ENCODE peak calls at places on chromosomes 5 and 9, in five cellular contexts. One of them, this sample, is unnamed.

GRCh38 chr9:76571288-76572204 is 112.6 kb downstream of the GCNT1 start:
- DNase-seq in transverse colon: peak; percentile 27
- DNase-seq in esophagus muscularis mucosa: peak; percentile 84
- DNase-seq in stomach: no peak
- DNase-seq in K562: no peak
- DNase-seq in this sample: no peak

GRCh38 chr5:126917918-126918623 is 112.3 kb downstream of the MARCHF3 start:
- DNase-seq in transverse colon: no peak
- DNase-seq in esophagus muscularis mucosa: no peak
- DNase-seq in stomach: no peak
- DNase-seq in K562: peak; percentile 22
- DNase-seq in this sample: peak; percentile 57

GRCh38 chr5:150013931-150014330 is 13.4 kb downstream of the HMGXB3 start:
- DNase-seq in transverse colon: peak; percentile 31
- DNase-seq in esophagus muscularis mucosa: no peak
- DNase-seq in stomach: no peak
- DNase-seq in K562: no peak
- DNase-seq in this sample: no peak

GRCh38 chr5:140270008-140270407 is 32.9 kb downstream of the PFDN1 start:
- DNase-seq in transverse colon: no peak
- DNase-seq in esophagus muscularis mucosa: no peak
- DNase-seq in stomach: no peak
- DNase-seq in K562: no peak
- DNase-seq in this sample: no peak

GRCh38 chr5:180521591-180521990 is 27.4 kb downstream of the CNOT6 start:
- DNase-seq in transverse colon: no peak
- DNase-seq in esophagus muscularis mucosa: no peak
- DNase-seq in stomach: no peak
- DNase-seq in K562: no peak
- DNase-seq in this sample: no peak

GRCh38 chr5:1723957-1724821 is 75.4 kb downstream of the MRPL36 start:
- DNase-seq in transverse colon: no peak
- DNase-seq in esophagus muscularis mucosa: no peak
- DNase-seq in stomach: no peak
- DNase-seq in K562: no peak
- DNase-seq in this sample: peak; percentile 18

GRCh38 chr9:37446401-37446800 is 18.8 kb downstream of the ZBTB5 start:
- DNase-seq in transverse colon: no peak
- DNase-seq in esophagus muscularis mucosa: no peak
- DNase-seq in stomach: no peak
- DNase-seq in K562: peak; percentile 8
- DNase-seq in this sample: no peak

GRCh38 chr5:112097768-112098167 is 321.3 kb downstream of the EPB41L4A start:
- DNase-seq in transverse colon: no peak
- DNase-seq in esophagus muscularis mucosa: no peak
- DNase-seq in stomach: no peak
- DNase-seq in K562: no peak
- DNase-seq in this sample: no peak

GRCh38 chr5:9340095-9340494 is 205.8 kb downstream of the SEMA5A start:
- DNase-seq in transverse colon: no peak
- DNase-seq in esophagus muscularis mucosa: no peak
- DNase-seq in stomach: no peak
- DNase-seq in K562: no peak
- DNase-seq in this sample: no peak

GRCh38 chr9:130660683-130661460 is 3.5 kb upstream of the PRDM12 start:
- DNase-seq in transverse colon: no peak
- DNase-seq in esophagus muscularis mucosa: no peak
- DNase-seq in stomach: no peak
- DNase-seq in K562: peak; percentile 60
- DNase-seq in this sample: peak; percentile 82

GRCh38 chr9:79461735-79462134 is 110.0 kb upstream of the TLE4 start:
- DNase-seq in transverse colon: no peak
- DNase-seq in esophagus muscularis mucosa: no peak
- DNase-seq in stomach: no peak
- DNase-seq in K562: no peak
- DNase-seq in this sample: no peak

GRCh38 chr5:140346348-140347221 is at the start of gene HBEGF:
- DNase-seq in transverse colon: peak; percentile 90
- DNase-seq in esophagus muscularis mucosa: no peak
- DNase-seq in stomach: peak; percentile 93
- DNase-seq in K562: peak; percentile 97
- DNase-seq in this sample: peak; percentile 87

GRCh38 chr5:90878549-90879196 is 320.1 kb downstream of the ADGRV1 start:
- DNase-seq in transverse colon: no peak
- DNase-seq in esophagus muscularis mucosa: no peak
- DNase-seq in stomach: no peak
- DNase-seq in K562: no peak
- DNase-seq in this sample: peak; percentile 58

GRCh38 chr9:131530546-131530929 is 525 bp downstream of the UCK1 start:
- DNase-seq in transverse colon: peak; percentile 47
- DNase-seq in esophagus muscularis mucosa: no peak
- DNase-seq in stomach: peak; percentile 34
- DNase-seq in K562: peak; percentile 81
- DNase-seq in this sample: peak; percentile 45

GRCh38 chr9:136721339-136722092 is 9.1 kb downstream of the DIPK1B start:
- DNase-seq in transverse colon: no peak
- DNase-seq in esophagus muscularis mucosa: no peak
- DNase-seq in stomach: no peak
- DNase-seq in K562: no peak
- DNase-seq in this sample: peak; percentile 52

GRCh38 chr9:132970306-132971062 is 8.0 kb upstream of the GFI1B start:
- DNase-seq in transverse colon: no peak
- DNase-seq in esophagus muscularis mucosa: no peak
- DNase-seq in stomach: no peak
- DNase-seq in K562: no peak
- DNase-seq in this sample: no peak

GRCh38 chr9:135077497-135078200 is 9.8 kb upstream of the OLFM1 start:
- DNase-seq in transverse colon: peak; percentile 5
- DNase-seq in esophagus muscularis mucosa: no peak
- DNase-seq in stomach: peak; percentile 23
- DNase-seq in K562: peak; percentile 51
- DNase-seq in this sample: no peak

GRCh38 chr9:113590991-113591898 is 127.7 kb downstream of the RGS3 start:
- DNase-seq in transverse colon: peak; percentile 78
- DNase-seq in esophagus muscularis mucosa: peak; percentile 96
- DNase-seq in stomach: peak; percentile 88
- DNase-seq in K562: peak; percentile 75
- DNase-seq in this sample: peak; percentile 70
- TF ChIP-seq POLR2AphosphoS5 in transverse colon: no peak
- TF ChIP-seq POLR2AphosphoS5 in esophagus muscularis mucosa: no peak
- TF ChIP-seq POLR2AphosphoS5 in stomach: no peak
- TF ChIP-seq POLR2AphosphoS5 in K562: no peak
- TF ChIP-seq POLR2AphosphoS5 in this sample: no peak

DNA sequence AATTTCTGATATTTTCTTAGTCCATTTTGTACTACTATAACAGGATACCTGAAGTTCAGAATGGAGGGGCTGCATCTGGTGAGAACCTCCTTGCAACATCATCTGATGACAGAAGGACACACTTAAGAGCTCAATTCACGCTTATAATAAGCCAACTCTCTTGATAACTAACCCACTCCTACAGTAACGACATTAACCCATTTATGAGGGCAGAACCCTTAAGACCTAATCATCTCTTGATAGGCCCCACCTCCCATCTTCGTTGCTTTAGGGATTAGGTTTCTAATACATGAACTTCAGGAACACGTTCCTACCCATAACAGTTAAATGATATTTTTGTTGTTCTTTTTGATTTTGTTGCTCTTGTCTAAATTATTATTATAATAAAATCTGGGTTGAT is 69.4 kb downstream of the TNPO1 start:
- DNase-seq in transverse colon: no peak
- DNase-seq in esophagus muscularis mucosa: no peak
- DNase-seq in stomach: no peak
- DNase-seq in K562: no peak
- DNase-seq in this sample: no peak
- TF ChIP-seq EP300 in transverse colon: no peak
- TF ChIP-seq EP300 in esophagus muscularis mucosa: no peak
- TF ChIP-seq EP300 in stomach: no peak
- TF ChIP-seq EP300 in K562: no peak
- TF ChIP-seq EP300 in this sample: no peak

GRCh38 chr5:41625571-41625970 is 115.2 kb upstream of the PLCXD3 start:
- DNase-seq in transverse colon: no peak
- DNase-seq in esophagus muscularis mucosa: no peak
- DNase-seq in stomach: no peak
- DNase-seq in K562: no peak
- DNase-seq in this sample: no peak

GRCh38 chr5:41629897-41630296 is 119.5 kb upstream of the PLCXD3 start:
- DNase-seq in transverse colon: no peak
- DNase-seq in esophagus muscularis mucosa: no peak
- DNase-seq in stomach: no peak
- DNase-seq in K562: no peak
- DNase-seq in this sample: no peak
- TF ChIP-seq POLR2A in transverse colon: no peak
- TF ChIP-seq POLR2A in esophagus muscularis mucosa: no peak
- TF ChIP-seq POLR2A in stomach: no peak
- TF ChIP-seq POLR2A in K562: no peak
- TF ChIP-seq POLR2A in this sample: no peak

GRCh38 chr9:95508242-95508967 is 8.4 kb downstream of the PTCH1 start:
- DNase-seq in transverse colon: no peak
- DNase-seq in esophagus muscularis mucosa: no peak
- DNase-seq in stomach: no peak
- DNase-seq in K562: no peak
- DNase-seq in this sample: peak; percentile 89

GRCh38 chr9:95507456-95508241 is 9.1 kb downstream of the PTCH1 start:
- DNase-seq in transverse colon: peak; percentile 71
- DNase-seq in esophagus muscularis mucosa: no peak
- DNase-seq in stomach: peak; percentile 47
- DNase-seq in K562: no peak
- DNase-seq in this sample: peak; percentile 83

GRCh38 chr9:95509851-95510529 is 6.8 kb downstream of the PTCH1 start:
- DNase-seq in transverse colon: peak; percentile 36
- DNase-seq in esophagus muscularis mucosa: no peak
- DNase-seq in stomach: no peak
- DNase-seq in K562: no peak
- DNase-seq in this sample: no peak

GRCh38 chr9:95510610-95511231 is 6.0 kb downstream of the PTCH1 start:
- DNase-seq in transverse colon: peak; percentile 92
- DNase-seq in esophagus muscularis mucosa: no peak
- DNase-seq in stomach: peak; percentile 93
- DNase-seq in K562: peak; percentile 85
- DNase-seq in this sample: peak; percentile 98

DNA sequence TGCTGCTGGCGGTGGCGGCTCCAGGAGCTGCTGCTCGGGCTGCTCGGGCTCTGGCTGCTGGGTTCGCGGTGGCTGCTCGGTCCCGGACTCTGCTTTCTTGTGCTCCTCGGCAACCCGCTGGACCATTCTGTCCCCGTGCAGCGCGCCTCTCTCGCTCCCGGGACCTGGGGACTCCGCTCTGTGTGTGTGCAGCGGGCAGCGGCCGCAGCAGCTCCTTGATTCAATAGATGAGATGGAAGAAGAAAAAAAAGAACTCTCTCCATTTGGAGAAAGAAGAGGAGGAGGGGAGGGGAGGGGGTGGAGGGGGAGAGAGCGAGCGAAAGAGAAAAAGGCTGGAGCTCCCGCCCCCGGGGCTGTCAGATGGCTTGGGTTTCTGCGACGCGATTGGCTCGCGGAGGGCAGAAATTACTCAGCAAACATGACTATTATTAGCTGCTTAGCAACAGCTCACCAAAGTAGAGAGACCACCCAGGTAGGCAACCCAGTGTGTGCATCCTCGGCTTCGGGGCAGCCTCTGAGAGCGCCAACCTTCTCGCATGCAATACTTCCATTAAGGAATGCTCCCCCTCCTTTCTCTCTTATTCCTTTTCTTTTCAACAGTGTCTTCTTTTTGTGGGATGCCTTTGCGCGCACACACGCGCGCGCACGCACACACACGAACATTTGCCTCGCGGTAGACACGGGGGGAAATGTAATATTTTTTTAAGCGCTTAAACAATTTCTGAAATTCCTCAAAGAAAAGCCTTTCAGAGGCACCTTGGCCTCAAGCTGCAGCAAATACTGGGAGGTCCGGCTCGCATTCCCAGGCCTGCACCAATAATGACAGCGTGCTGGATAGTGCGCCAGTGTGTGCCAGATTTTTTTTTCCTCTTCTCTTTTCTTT is 7.6 kb downstream of the PTCH1 start:
- DNase-seq in transverse colon: peak; percentile 85
- DNase-seq in esophagus muscularis mucosa: no peak
- DNase-seq in stomach: peak; percentile 81
- DNase-seq in K562: peak; percentile 42
- DNase-seq in this sample: peak; percentile 84
- TF ChIP-seq POLR2AphosphoS5 in transverse colon: peak; percentile 39
- TF ChIP-seq POLR2AphosphoS5 in esophagus muscularis mucosa: peak; percentile 31
- TF ChIP-seq POLR2AphosphoS5 in stomach: no peak
- TF ChIP-seq POLR2AphosphoS5 in K562: no peak
- TF ChIP-seq POLR2AphosphoS5 in this sample: peak; percentile 21

DNA sequence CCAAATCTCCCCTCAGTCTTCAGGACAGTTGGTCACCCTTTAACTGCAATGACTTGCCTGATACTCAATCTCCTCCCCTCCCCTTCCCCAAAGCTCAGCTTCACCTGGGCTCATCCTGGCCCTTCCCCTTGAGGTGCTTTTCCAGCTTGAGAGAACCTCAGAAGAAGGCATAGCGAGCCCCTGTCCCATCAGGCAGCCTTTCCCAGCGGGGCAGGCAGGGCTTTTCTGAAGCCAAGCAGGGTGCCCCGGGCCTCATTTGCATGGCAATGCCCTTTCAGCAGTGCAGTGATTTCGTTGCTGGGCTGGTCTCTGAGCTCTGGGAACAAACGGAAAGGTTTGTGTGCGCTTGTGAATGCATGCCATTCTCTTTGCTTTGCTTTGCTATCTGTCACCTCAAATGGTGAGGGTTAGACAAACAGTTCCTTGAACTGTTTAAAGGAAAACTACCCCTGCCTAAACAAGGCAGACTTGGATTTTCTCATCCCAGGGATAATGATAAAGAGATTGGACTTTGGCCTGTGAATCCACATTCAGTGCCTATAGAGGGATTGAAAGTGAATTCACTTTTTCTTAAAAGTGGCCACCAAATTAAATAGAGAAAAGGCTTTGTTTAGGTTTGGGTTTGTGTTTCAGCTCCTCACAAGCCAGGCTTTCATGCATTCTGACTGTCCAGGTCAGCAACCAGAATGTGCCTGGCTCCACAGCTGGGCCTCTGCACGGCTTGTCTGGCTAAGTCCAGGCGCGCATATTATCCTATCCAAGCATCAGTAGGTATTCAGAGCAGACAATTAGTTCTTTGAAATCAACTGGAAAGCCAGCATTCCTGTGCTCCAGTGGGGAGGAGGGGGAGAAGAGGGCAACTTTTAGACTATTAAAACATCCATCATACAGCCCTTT is 165.3 kb downstream of the ZNF608 start:
- DNase-seq in transverse colon: peak; percentile 15
- DNase-seq in esophagus muscularis mucosa: no peak
- DNase-seq in stomach: peak; percentile 79
- DNase-seq in K562: no peak
- DNase-seq in this sample: no peak
- TF ChIP-seq EP300 in transverse colon: no peak
- TF ChIP-seq EP300 in esophagus muscularis mucosa: no peak
- TF ChIP-seq EP300 in stomach: no peak
- TF ChIP-seq EP300 in K562: no peak
- TF ChIP-seq EP300 in this sample: no peak

This sample was measured in upper lobe of left lung.